ENCODE peak calls at places on chromosomes 4 and X, in five cellular contexts. One of them, this sample, is unnamed. For H3K4me1, the result is how much of the 10 kb centered on the place peaks cover.

GRCh38 chr4:79211490-79211889 is 114.4 kb downstream of the NAA11 start:
- DNase-seq in suprapubic skin: no peak
- DNase-seq in H1: no peak
- DNase-seq in pancreas: no peak
- DNase-seq in K562: no peak
- DNase-seq in this sample: no peak

GRCh38 chrX:115561605-115562491 is 874 bp downstream of the PLS3 start:
- DNase-seq in pancreas: peak
- DNase-seq in K562: no peak
- DNase-seq in H1: no peak
- DNase-seq in suprapubic skin: peak
- DNase-seq in this sample: no peak

GRCh38 chr4:15333692-15334633 is 93.9 kb upstream of the C1QTNF7 start:
- DNase-seq in pancreas: no peak
- DNase-seq in K562: no peak
- DNase-seq in H1: no peak
- DNase-seq in suprapubic skin: no peak
- DNase-seq in this sample: no peak

GRCh38 chr4:22268350-22269025 is 247.4 kb downstream of the ADGRA3 start:
- DNase-seq in suprapubic skin: no peak
- DNase-seq in K562: no peak
- DNase-seq in H1: no peak
- DNase-seq in pancreas: no peak
- DNase-seq in this sample: no peak

GRCh38 chr4:94766856-94767255 is 9.1 kb downstream of the BMPR1B start:
- DNase-seq in K562: no peak
- DNase-seq in H1: no peak
- DNase-seq in pancreas: no peak
- DNase-seq in suprapubic skin: no peak
- DNase-seq in this sample: no peak

GRCh38 chrX:110941906-110942305 is 146.3 kb upstream of the CHRDL1 start:
- DNase-seq in suprapubic skin: no peak
- DNase-seq in K562: no peak
- DNase-seq in H1: no peak
- DNase-seq in pancreas: no peak
- DNase-seq in this sample: no peak

GRCh38 chrX:41922125-41922521 is 1.2 kb downstream of the CASK start:
- DNase-seq in K562: no peak
- DNase-seq in suprapubic skin: no peak
- DNase-seq in H1: no peak
- DNase-seq in pancreas: no peak
- DNase-seq in this sample: peak

GRCh38 chr4:94365304-94365703 is 22.7 kb upstream of the HPGDS start:
- DNase-seq in K562: no peak
- DNase-seq in pancreas: no peak
- DNase-seq in suprapubic skin: no peak
- DNase-seq in H1: no peak
- DNase-seq in this sample: no peak

GRCh38 chr4:74874785-74875367 is 58.0 kb upstream of the PARM1 start:
- DNase-seq in K562: peak
- DNase-seq in suprapubic skin: no peak
- DNase-seq in pancreas: peak
- DNase-seq in H1: no peak
- DNase-seq in this sample: peak

GRCh38 chr4:39732728-39733127 is 34.8 kb downstream of the UBE2K start:
- DNase-seq in suprapubic skin: no peak
- DNase-seq in H1: no peak
- DNase-seq in K562: no peak
- DNase-seq in pancreas: no peak
- DNase-seq in this sample: no peak

GRCh38 chrX:3697701-3698279 is 15.7 kb downstream of the PRKX start:
- DNase-seq in suprapubic skin: no peak
- DNase-seq in pancreas: peak
- DNase-seq in H1: no peak
- DNase-seq in K562: no peak
- DNase-seq in this sample: no peak

GRCh38 chrX:37785569-37785968 is 5.7 kb downstream of the CYBB start:
- DNase-seq in suprapubic skin: no peak
- DNase-seq in H1: no peak
- DNase-seq in K562: no peak
- DNase-seq in pancreas: no peak
- DNase-seq in this sample: no peak

GRCh38 chrX:75642811-75643361 is 120.0 kb upstream of the ZDHHC15 start:
- DNase-seq in H1: no peak
- DNase-seq in K562: no peak
- DNase-seq in pancreas: no peak
- DNase-seq in suprapubic skin: no peak
- DNase-seq in this sample: no peak

GRCh38 chr4:130393246-130394041 is 1297.5 kb downstream of the C4orf33 start:
- DNase-seq in pancreas: no peak
- DNase-seq in H1: no peak
- DNase-seq in suprapubic skin: no peak
- DNase-seq in K562: no peak
- DNase-seq in this sample: no peak

GRCh38 chrX:25432396-25432795 is 416.6 kb upstream of the ARX start:
- DNase-seq in K562: no peak
- DNase-seq in suprapubic skin: no peak
- DNase-seq in H1: no peak
- DNase-seq in pancreas: no peak
- DNase-seq in this sample: no peak

GRCh38 chr4:121728066-121728465 is 31.3 kb upstream of the ANXA5 start:
- DNase-seq in pancreas: no peak
- DNase-seq in H1: no peak
- DNase-seq in K562: no peak
- DNase-seq in suprapubic skin: no peak
- DNase-seq in this sample: no peak

GRCh38 chr4:113064244-113064643 is 14.8 kb downstream of the ANK2 start:
- DNase-seq in H1: peak
- DNase-seq in pancreas: peak
- DNase-seq in suprapubic skin: no peak
- DNase-seq in K562: no peak
- DNase-seq in this sample: no peak

GRCh38 chr4:117417856-117418255 is 332.5 kb upstream of the TRAM1L1 start:
- DNase-seq in H1: no peak
- DNase-seq in suprapubic skin: no peak
- DNase-seq in pancreas: no peak
- DNase-seq in K562: no peak
- DNase-seq in this sample: no peak

DNA sequence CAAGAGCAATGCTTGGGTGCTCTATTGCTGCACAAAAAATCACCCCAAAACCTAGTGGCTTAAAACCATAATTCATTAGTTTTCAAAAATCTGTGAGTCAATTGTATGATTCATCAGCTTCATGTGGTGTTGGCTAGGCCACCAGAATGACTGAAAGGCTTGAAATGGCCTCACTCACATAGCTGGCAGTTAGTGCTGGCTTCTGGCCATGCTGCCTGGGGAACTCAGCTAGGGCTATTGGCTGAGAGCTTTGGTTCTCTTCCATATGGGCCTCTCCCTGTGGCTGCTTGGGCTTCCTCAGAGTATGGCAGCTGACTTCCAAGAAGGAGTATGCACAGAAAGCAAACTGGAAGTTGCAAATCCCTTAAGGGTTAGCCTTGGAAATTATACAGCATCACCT is 3.1 kb upstream of the MTMR1 start:
- DNase-seq in pancreas: no peak
- DNase-seq in H1: no peak
- DNase-seq in suprapubic skin: no peak
- DNase-seq in K562: no peak
- DNase-seq in this sample: no peak
- H3K4me1 ChIP-seq in pancreas: under half
- H3K4me1 ChIP-seq in H1: under half
- H3K4me1 ChIP-seq in suprapubic skin: under half
- H3K4me1 ChIP-seq in K562: under half
- H3K4me1 ChIP-seq in this sample: half or more

GRCh38 chr4:174650711-174651355 is 128.5 kb upstream of the HPGD start:
- DNase-seq in K562: no peak
- DNase-seq in suprapubic skin: no peak
- DNase-seq in pancreas: no peak
- DNase-seq in H1: no peak
- DNase-seq in this sample: no peak
- H3K4me1 ChIP-seq in K562: under half
- H3K4me1 ChIP-seq in suprapubic skin: under half
- H3K4me1 ChIP-seq in pancreas: under half
- H3K4me1 ChIP-seq in H1: under half
- H3K4me1 ChIP-seq in this sample: under half

GRCh38 chr4:8102831-8103230 is 55.8 kb downstream of the ABLIM2 start:
- DNase-seq in pancreas: no peak
- DNase-seq in K562: no peak
- DNase-seq in H1: no peak
- DNase-seq in suprapubic skin: no peak
- DNase-seq in this sample: no peak
- H3K4me1 ChIP-seq in pancreas: under half
- H3K4me1 ChIP-seq in K562: under half
- H3K4me1 ChIP-seq in H1: under half
- H3K4me1 ChIP-seq in suprapubic skin: under half
- H3K4me1 ChIP-seq in this sample: under half

DNA sequence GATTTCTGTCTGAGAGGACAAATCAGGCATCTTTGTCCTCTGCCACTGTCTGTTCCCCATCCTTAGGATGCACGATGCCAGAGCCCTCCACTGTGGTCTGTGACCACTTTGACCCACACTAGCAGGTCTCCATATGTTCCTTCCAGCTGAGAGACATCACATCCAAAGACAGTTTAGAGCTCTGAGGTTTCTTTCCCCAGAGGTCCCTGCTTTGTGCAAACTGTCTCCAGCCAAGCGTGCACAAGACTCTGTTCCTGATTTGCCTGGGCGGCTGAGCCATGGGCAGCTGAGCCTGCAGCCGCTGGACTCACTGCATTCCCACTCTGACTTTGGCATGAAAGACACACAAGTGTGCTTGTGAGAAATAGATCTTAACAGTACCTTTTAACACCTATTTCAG is 98.0 kb downstream of the PTTG2 start:
- DNase-seq in pancreas: no peak
- DNase-seq in H1: no peak
- DNase-seq in K562: no peak
- DNase-seq in suprapubic skin: no peak
- DNase-seq in this sample: no peak
- H3K4me1 ChIP-seq in pancreas: under half
- H3K4me1 ChIP-seq in H1: under half
- H3K4me1 ChIP-seq in K562: under half
- H3K4me1 ChIP-seq in suprapubic skin: under half
- H3K4me1 ChIP-seq in this sample: under half

DNA sequence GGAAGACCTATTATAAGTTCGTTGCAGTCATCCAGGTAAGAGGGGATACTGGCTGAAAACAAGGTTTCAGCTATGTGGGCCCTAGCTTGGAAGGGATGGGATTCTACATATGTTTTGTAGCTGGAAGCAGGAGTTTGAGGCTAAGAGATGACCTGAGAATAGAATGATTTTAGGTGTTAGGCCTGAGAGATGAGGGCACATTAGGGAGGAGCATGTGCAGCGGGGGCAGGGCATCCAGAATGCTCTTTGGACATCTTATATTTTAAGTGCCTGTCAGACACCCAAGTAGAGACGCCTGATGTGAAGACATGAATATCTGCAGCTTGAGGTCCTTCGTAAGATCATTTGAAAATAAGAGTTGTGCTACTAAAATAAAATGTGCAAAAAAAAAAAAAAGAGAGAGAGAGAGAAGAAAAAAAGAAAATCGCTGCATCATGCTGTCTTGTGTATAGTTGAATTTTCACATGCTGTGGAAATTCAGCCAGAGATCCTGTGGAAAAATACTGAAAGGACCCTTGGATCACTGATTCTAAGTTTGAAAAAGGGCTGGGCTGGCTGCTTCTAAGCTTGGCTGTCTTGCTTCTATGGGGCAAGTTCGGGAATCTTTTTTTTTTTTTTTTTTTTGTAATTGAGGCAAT is 340.9 kb upstream of the GATB start:
- DNase-seq in suprapubic skin: no peak
- DNase-seq in H1: no peak
- DNase-seq in pancreas: no peak
- DNase-seq in K562: no peak
- DNase-seq in this sample: no peak
- H3K4me1 ChIP-seq in suprapubic skin: under half
- H3K4me1 ChIP-seq in H1: under half
- H3K4me1 ChIP-seq in pancreas: under half
- H3K4me1 ChIP-seq in K562: under half
- H3K4me1 ChIP-seq in this sample: half or more

GRCh38 chr4:140724780-140725179 is 31.4 kb downstream of the TBC1D9 start:
- DNase-seq in K562: no peak
- DNase-seq in H1: no peak
- DNase-seq in suprapubic skin: no peak
- DNase-seq in pancreas: no peak
- DNase-seq in this sample: no peak
- H3K4me1 ChIP-seq in K562: under half
- H3K4me1 ChIP-seq in H1: under half
- H3K4me1 ChIP-seq in suprapubic skin: under half
- H3K4me1 ChIP-seq in pancreas: under half
- H3K4me1 ChIP-seq in this sample: under half

DNA sequence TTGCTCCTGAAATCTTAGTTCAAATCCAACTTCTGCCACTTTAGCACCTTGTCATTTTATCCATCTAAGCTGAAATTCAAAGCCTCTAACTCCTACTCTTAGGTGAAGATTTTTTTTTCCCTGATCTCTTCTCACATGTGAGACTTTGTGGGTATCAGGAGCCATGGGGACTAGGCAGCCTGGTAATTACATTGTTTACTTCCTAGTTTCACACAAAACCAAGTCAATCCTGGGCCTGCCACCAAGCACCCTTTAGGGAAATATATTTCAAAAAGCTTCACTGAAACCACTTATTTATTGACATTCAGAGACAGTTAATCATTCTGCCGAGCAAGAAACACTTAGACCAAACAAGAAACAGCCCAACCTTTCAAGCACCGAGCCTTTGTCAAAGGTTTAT is 200.0 kb downstream of the RELL1 start:
- DNase-seq in pancreas: no peak
- DNase-seq in K562: no peak
- DNase-seq in H1: no peak
- DNase-seq in suprapubic skin: no peak
- DNase-seq in this sample: no peak
- H3K4me1 ChIP-seq in pancreas: under half
- H3K4me1 ChIP-seq in K562: under half
- H3K4me1 ChIP-seq in H1: under half
- H3K4me1 ChIP-seq in suprapubic skin: under half
- H3K4me1 ChIP-seq in this sample: under half

GRCh38 chrX:109733658-109734022 is 583 bp upstream of the ACSL4 start:
- DNase-seq in H1: no peak
- DNase-seq in pancreas: no peak
- DNase-seq in K562: no peak
- DNase-seq in suprapubic skin: no peak
- DNase-seq in this sample: no peak
- H3K4me1 ChIP-seq in H1: under half
- H3K4me1 ChIP-seq in pancreas: under half
- H3K4me1 ChIP-seq in K562: under half
- H3K4me1 ChIP-seq in suprapubic skin: under half
- H3K4me1 ChIP-seq in this sample: under half

GRCh38 chrX:30889147-30890125 is at the start of gene TAB3:
- DNase-seq in suprapubic skin: peak
- DNase-seq in H1: peak
- DNase-seq in K562: peak
- DNase-seq in pancreas: peak
- DNase-seq in this sample: peak
- H3K4me1 ChIP-seq in suprapubic skin: under half
- H3K4me1 ChIP-seq in H1: under half
- H3K4me1 ChIP-seq in K562: under half
- H3K4me1 ChIP-seq in pancreas: under half
- H3K4me1 ChIP-seq in this sample: under half

This sample was measured in DND-41.